ENCODE peak calls at places on chromosome 2, in eight cellular contexts. One of them, this sample, is unnamed.
A peak's percentile ranks its signal among the peaks of the same experiment; 100 is the strongest.

GRCh38 chr2:8472545-8473361 is 209.1 kb upstream of the ID2 start:
- DNase-seq in HCT116: no peak
- DNase-seq in adrenal gland: no peak
- DNase-seq in AG04450: no peak
- DNase-seq in HL-60: peak; percentile 35
- DNase-seq in left ventricle myocardium inferior: no peak
- DNase-seq in spleen: no peak
- DNase-seq in A673: no peak
- DNase-seq in this sample: no peak

GRCh38 chr2:169656164-169656563 is 38.0 kb downstream of the CFAP210 start:
- DNase-seq in adrenal gland: no peak
- DNase-seq in AG04450: no peak
- DNase-seq in spleen: no peak
- DNase-seq in HL-60: no peak
- DNase-seq in left ventricle myocardium inferior: no peak
- DNase-seq in HCT116: no peak
- DNase-seq in A673: no peak
- DNase-seq in this sample: no peak

GRCh38 chr2:75177427-75177826 is 21.9 kb downstream of the TACR1 start:
- DNase-seq in left ventricle myocardium inferior: no peak
- DNase-seq in adrenal gland: no peak
- DNase-seq in AG04450: no peak
- DNase-seq in A673: no peak
- DNase-seq in HCT116: no peak
- DNase-seq in HL-60: no peak
- DNase-seq in spleen: no peak
- DNase-seq in this sample: no peak

GRCh38 chr2:141399270-141399669 is 731.5 kb downstream of the LRP1B start:
- DNase-seq in adrenal gland: no peak
- DNase-seq in HCT116: no peak
- DNase-seq in HL-60: no peak
- DNase-seq in left ventricle myocardium inferior: no peak
- DNase-seq in A673: no peak
- DNase-seq in AG04450: no peak
- DNase-seq in spleen: no peak
- DNase-seq in this sample: no peak

GRCh38 chr2:99569393-99569792 is 79.6 kb upstream of the REV1 start:
- DNase-seq in HCT116: no peak
- DNase-seq in left ventricle myocardium inferior: no peak
- DNase-seq in AG04450: no peak
- DNase-seq in A673: no peak
- DNase-seq in spleen: no peak
- DNase-seq in HL-60: no peak
- DNase-seq in adrenal gland: no peak
- DNase-seq in this sample: no peak

GRCh38 chr2:102048465-102048864 is 56.7 kb downstream of the IL1R2 start:
- DNase-seq in left ventricle myocardium inferior: no peak
- DNase-seq in adrenal gland: peak; percentile 87
- DNase-seq in HCT116: no peak
- DNase-seq in A673: no peak
- DNase-seq in AG04450: no peak
- DNase-seq in HL-60: no peak
- DNase-seq in spleen: no peak
- DNase-seq in this sample: no peak

GRCh38 chr2:85794038-85794441 is 40.2 kb downstream of the ATOH8 start:
- DNase-seq in left ventricle myocardium inferior: no peak
- DNase-seq in AG04450: no peak
- DNase-seq in A673: no peak
- DNase-seq in spleen: no peak
- DNase-seq in adrenal gland: no peak
- DNase-seq in HL-60: no peak
- DNase-seq in HCT116: no peak
- DNase-seq in this sample: no peak

GRCh38 chr2:46335404-46335965 is 38.3 kb downstream of the EPAS1 start:
- DNase-seq in A673: no peak
- DNase-seq in AG04450: no peak
- DNase-seq in HL-60: no peak
- DNase-seq in adrenal gland: no peak
- DNase-seq in spleen: no peak
- DNase-seq in left ventricle myocardium inferior: peak; percentile 38
- DNase-seq in HCT116: no peak
- DNase-seq in this sample: peak; percentile 71

GRCh38 chr2:46229134-46230063 is 67.8 kb upstream of the EPAS1 start:
- DNase-seq in spleen: peak; percentile 49
- DNase-seq in adrenal gland: no peak
- DNase-seq in A673: peak; percentile 11
- DNase-seq in HL-60: no peak
- DNase-seq in AG04450: no peak
- DNase-seq in left ventricle myocardium inferior: no peak
- DNase-seq in HCT116: no peak
- DNase-seq in this sample: no peak

GRCh38 chr2:157182834-157183396 is 74.6 kb upstream of the GALNT5 start:
- DNase-seq in AG04450: peak; percentile 85
- DNase-seq in HL-60: no peak
- DNase-seq in adrenal gland: no peak
- DNase-seq in spleen: no peak
- DNase-seq in A673: peak; percentile 88
- DNase-seq in HCT116: no peak
- DNase-seq in left ventricle myocardium inferior: no peak
- DNase-seq in this sample: peak; percentile 67

GRCh38 chr2:18750662-18751554 is 161.5 kb upstream of the NT5C1B start:
- DNase-seq in spleen: no peak
- DNase-seq in adrenal gland: no peak
- DNase-seq in HCT116: no peak
- DNase-seq in HL-60: no peak
- DNase-seq in A673: no peak
- DNase-seq in left ventricle myocardium inferior: no peak
- DNase-seq in AG04450: no peak
- DNase-seq in this sample: no peak

GRCh38 chr2:167289651-167290410 is 401.6 kb downstream of the XIRP2 start:
- DNase-seq in adrenal gland: no peak
- DNase-seq in left ventricle myocardium inferior: no peak
- DNase-seq in AG04450: no peak
- DNase-seq in A673: no peak
- DNase-seq in spleen: no peak
- DNase-seq in HCT116: no peak
- DNase-seq in HL-60: no peak
- DNase-seq in this sample: no peak

GRCh38 chr2:216695401-216695821 is at the start of gene IGFBP5:
- DNase-seq in left ventricle myocardium inferior: peak; percentile 92
- DNase-seq in spleen: no peak
- DNase-seq in adrenal gland: peak; percentile 87
- DNase-seq in AG04450: peak; percentile 92
- DNase-seq in HL-60: no peak
- DNase-seq in A673: peak; percentile 95
- DNase-seq in HCT116: no peak
- DNase-seq in this sample: no peak

GRCh38 chr2:239792649-239793010 is 232.5 kb downstream of the NDUFA10 start:
- DNase-seq in AG04450: no peak
- DNase-seq in adrenal gland: no peak
- DNase-seq in spleen: no peak
- DNase-seq in left ventricle myocardium inferior: no peak
- DNase-seq in HL-60: no peak
- DNase-seq in HCT116: no peak
- DNase-seq in A673: no peak
- DNase-seq in this sample: no peak

GRCh38 chr2:86331391-86331790 is 6.0 kb downstream of the REEP1 start:
- DNase-seq in left ventricle myocardium inferior: no peak
- DNase-seq in HL-60: no peak
- DNase-seq in adrenal gland: no peak
- DNase-seq in HCT116: no peak
- DNase-seq in AG04450: no peak
- DNase-seq in spleen: no peak
- DNase-seq in A673: no peak
- DNase-seq in this sample: no peak

GRCh38 chr2:24909555-24910177 is 10.4 kb downstream of the ADCY3 start:
- DNase-seq in A673: no peak
- DNase-seq in left ventricle myocardium inferior: no peak
- DNase-seq in HCT116: no peak
- DNase-seq in spleen: no peak
- DNase-seq in HL-60: no peak
- DNase-seq in adrenal gland: no peak
- DNase-seq in AG04450: no peak
- DNase-seq in this sample: peak; percentile 38

DNA sequence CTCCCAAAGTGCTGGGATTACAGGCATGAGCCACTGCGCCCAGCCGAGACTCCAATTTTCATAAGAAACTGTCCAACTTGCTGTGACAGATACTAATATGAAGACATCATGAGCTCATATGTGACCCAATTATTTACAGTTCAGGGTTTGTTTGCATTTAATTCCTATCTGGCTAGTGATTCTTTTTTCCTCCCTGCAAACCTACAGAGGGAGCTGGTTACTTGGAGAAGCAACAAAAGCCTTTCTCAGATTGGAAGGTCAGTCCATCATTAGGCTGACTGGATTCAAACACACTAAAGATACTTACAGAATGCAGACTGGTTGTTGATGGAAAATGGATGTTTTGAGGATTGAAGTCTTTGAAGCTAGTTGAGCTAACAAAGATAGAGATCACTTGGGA is 176.4 kb downstream of the ANKRD44 start:
- DNase-seq in left ventricle myocardium inferior: no peak
- DNase-seq in spleen: no peak
- DNase-seq in A673: no peak
- DNase-seq in adrenal gland: no peak
- DNase-seq in HL-60: no peak
- DNase-seq in HCT116: no peak
- DNase-seq in AG04450: no peak
- DNase-seq in this sample: no peak
- TF ChIP-seq CTCF in left ventricle myocardium inferior: no peak
- TF ChIP-seq CTCF in spleen: no peak
- TF ChIP-seq CTCF in A673: no peak
- TF ChIP-seq CTCF in adrenal gland: no peak
- TF ChIP-seq CTCF in HL-60: no peak
- TF ChIP-seq CTCF in HCT116: no peak
- TF ChIP-seq CTCF in AG04450: peak; percentile 40
- TF ChIP-seq CTCF in this sample: no peak

GRCh38 chr2:219482674-219483405 is 15.9 kb upstream of the GMPPA start:
- DNase-seq in spleen: no peak
- DNase-seq in left ventricle myocardium inferior: no peak
- DNase-seq in AG04450: no peak
- DNase-seq in HL-60: no peak
- DNase-seq in adrenal gland: no peak
- DNase-seq in HCT116: no peak
- DNase-seq in A673: no peak
- DNase-seq in this sample: no peak

GRCh38 chr2:219486424-219486959 is 12.2 kb upstream of the GMPPA start:
- DNase-seq in spleen: no peak
- DNase-seq in left ventricle myocardium inferior: no peak
- DNase-seq in HCT116: no peak
- DNase-seq in adrenal gland: no peak
- DNase-seq in A673: no peak
- DNase-seq in HL-60: no peak
- DNase-seq in AG04450: no peak
- DNase-seq in this sample: no peak

GRCh38 chr2:219484343-219485200 is 14.1 kb upstream of the GMPPA start:
- DNase-seq in HL-60: no peak
- DNase-seq in left ventricle myocardium inferior: no peak
- DNase-seq in HCT116: no peak
- DNase-seq in adrenal gland: no peak
- DNase-seq in A673: no peak
- DNase-seq in AG04450: no peak
- DNase-seq in spleen: no peak
- DNase-seq in this sample: no peak

GRCh38 chr2:219485201-219485580 is 13.5 kb upstream of the GMPPA start:
- DNase-seq in spleen: no peak
- DNase-seq in left ventricle myocardium inferior: no peak
- DNase-seq in HL-60: no peak
- DNase-seq in HCT116: no peak
- DNase-seq in AG04450: no peak
- DNase-seq in A673: no peak
- DNase-seq in adrenal gland: no peak
- DNase-seq in this sample: no peak

GRCh38 chr2:219483451-219484342 is 15.0 kb upstream of the GMPPA start:
- DNase-seq in AG04450: no peak
- DNase-seq in A673: no peak
- DNase-seq in spleen: no peak
- DNase-seq in HL-60: no peak
- DNase-seq in left ventricle myocardium inferior: no peak
- DNase-seq in adrenal gland: no peak
- DNase-seq in HCT116: no peak
- DNase-seq in this sample: no peak
- H3K4me3 ChIP-seq in AG04450: no peak overlapping the region
- H3K4me3 ChIP-seq in A673: no peak overlapping the region
- H3K4me3 ChIP-seq in spleen: peak overlapping the region; percentile 4
- H3K4me3 ChIP-seq in HL-60: no peak overlapping the region
- H3K4me3 ChIP-seq in left ventricle myocardium inferior: peak overlapping the region; percentile 48
- H3K4me3 ChIP-seq in adrenal gland: peak overlapping the region; percentile 24
- H3K4me3 ChIP-seq in HCT116: no peak overlapping the region
- H3K4me3 ChIP-seq in this sample: no peak overlapping the region

DNA sequence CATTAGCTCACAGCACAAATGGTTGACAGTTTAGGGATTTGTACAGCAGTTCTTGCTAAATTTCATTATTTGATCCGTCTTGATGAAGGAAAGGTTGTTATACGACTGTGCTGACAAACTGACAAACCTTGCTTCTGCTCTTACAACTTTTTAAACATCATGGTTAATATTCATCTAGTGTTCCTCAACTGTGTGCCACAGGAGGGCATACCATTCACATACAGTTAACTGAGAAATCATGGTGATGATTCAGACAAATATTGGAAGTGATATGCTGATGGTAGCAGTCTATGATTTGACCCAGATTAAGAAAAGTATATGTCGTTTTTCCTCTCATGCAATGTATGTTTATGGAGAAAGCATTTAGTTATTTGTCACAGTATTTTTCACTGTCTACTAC is 129.8 kb upstream of the FSIP2 start:
- DNase-seq in HL-60: no peak
- DNase-seq in adrenal gland: no peak
- DNase-seq in spleen: no peak
- DNase-seq in AG04450: no peak
- DNase-seq in HCT116: peak; percentile 8
- DNase-seq in A673: peak; percentile 3
- DNase-seq in left ventricle myocardium inferior: no peak
- DNase-seq in this sample: no peak
- TF ChIP-seq CTCF in HL-60: no peak
- TF ChIP-seq CTCF in adrenal gland: peak; percentile 15
- TF ChIP-seq CTCF in spleen: no peak
- TF ChIP-seq CTCF in AG04450: no peak
- TF ChIP-seq CTCF in HCT116: peak; percentile 38
- TF ChIP-seq CTCF in A673: peak; percentile 25
- TF ChIP-seq CTCF in left ventricle myocardium inferior: peak; percentile 20
- TF ChIP-seq CTCF in this sample: no peak

DNA sequence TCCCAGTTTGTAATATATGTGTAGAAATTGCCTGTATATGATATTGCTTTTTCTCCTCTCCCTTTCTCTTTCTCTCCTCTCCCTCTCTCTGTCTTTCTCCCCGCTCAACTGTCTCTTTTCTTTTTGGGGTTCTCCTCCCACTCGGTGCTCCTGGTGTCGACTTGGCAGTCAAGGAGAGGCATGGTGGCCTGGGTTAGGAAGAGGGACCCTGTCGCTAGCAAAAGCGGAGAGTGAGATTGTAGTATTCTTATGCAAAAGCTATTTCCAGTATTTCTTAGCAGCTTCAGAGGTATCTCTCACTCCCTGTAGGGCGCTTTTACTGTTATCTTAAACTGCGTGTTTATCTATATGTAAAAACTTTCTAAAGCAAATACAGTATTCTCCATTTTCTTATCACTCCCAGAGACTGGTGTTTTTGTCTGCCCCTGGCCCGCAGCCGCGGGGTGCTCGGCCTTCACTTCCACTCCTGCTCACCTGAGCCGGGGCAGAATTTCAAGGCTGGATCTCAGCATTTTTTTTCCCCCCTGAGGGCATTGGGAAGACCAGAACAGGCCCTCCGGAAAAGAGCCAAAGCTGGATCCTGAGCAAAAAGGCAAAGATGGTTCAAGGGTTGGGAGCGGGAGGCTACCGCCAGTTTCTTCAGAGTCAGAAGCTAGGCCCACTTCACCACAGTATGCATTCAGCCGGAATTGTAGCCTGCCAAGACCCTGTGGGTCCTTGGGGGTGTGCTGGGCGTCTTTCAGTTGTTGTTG is 4.3 kb downstream of the SIX3 start:
- DNase-seq in spleen: peak; percentile 40
- DNase-seq in AG04450: no peak
- DNase-seq in adrenal gland: no peak
- DNase-seq in HCT116: no peak
- DNase-seq in HL-60: no peak
- DNase-seq in A673: no peak
- DNase-seq in left ventricle myocardium inferior: no peak
- DNase-seq in this sample: no peak
- H3K4me3 ChIP-seq in spleen: no peak overlapping the region
- H3K4me3 ChIP-seq in AG04450: no peak overlapping the region
- H3K4me3 ChIP-seq in adrenal gland: no peak overlapping the region
- H3K4me3 ChIP-seq in HCT116: no peak overlapping the region
- H3K4me3 ChIP-seq in HL-60: no peak overlapping the region
- H3K4me3 ChIP-seq in A673: no peak overlapping the region
- H3K4me3 ChIP-seq in left ventricle myocardium inferior: no peak overlapping the region
- H3K4me3 ChIP-seq in this sample: no peak overlapping the region